ENCODE peak calls at places on chromosome 13, in six cellular contexts. O, Y, I, L, D and B are unnamed samples.

GRCh38 chr13:23991119-23991518 is 93.8 kb upstream of the C1QTNF9B start:
- DNase-seq in O (no peak), Y (no peak), I (no peak), L (no peak), D (no peak), B (no peak)

GRCh38 chr13:29472317-29472961 is 123.0 kb downstream of the SLC7A1 start:
- DNase-seq in O (no peak), Y (peak), I (peak), L (no peak), D (peak), B (no peak)

GRCh38 chr13:27228131-27228530 is 23.2 kb upstream of the RPL21 start:
- DNase-seq in O (no peak), Y (no peak), I (no peak), L (no peak), D (no peak), B (no peak)

GRCh38 chr13:101792189-101792588 is 339.7 kb downstream of the ITGBL1 start:
- DNase-seq in O (no peak), Y (no peak), I (no peak), L (no peak), D (no peak), B (no peak)

GRCh38 chr13:48784906-48785555 is 131.3 kb downstream of the CYSLTR2 start:
- DNase-seq in O (no peak), Y (no peak), I (no peak), L (no peak), D (no peak), B (no peak)

GRCh38 chr13:45975337-45975736 is 77.2 kb downstream of the ZC3H13 start:
- DNase-seq in O (no peak), Y (no peak), I (no peak), L (no peak), D (no peak), B (no peak)

GRCh38 chr13:114311908-114312307 is 2.4 kb upstream of the CHAMP1 start:
- DNase-seq in O (no peak), Y (no peak), I (no peak), L (no peak), D (no peak), B (no peak)

GRCh38 chr13:67140006-67140405 is 90.1 kb downstream of the PCDH9 start:
- DNase-seq in O (no peak), Y (no peak), I (no peak), L (no peak), D (no peak), B (no peak)

GRCh38 chr13:46663216-46663615 is 110.2 kb downstream of the LRCH1 start:
- DNase-seq in O (no peak), Y (no peak), I (no peak), L (no peak), D (no peak), B (no peak)

GRCh38 chr13:19634129-19634740 is 776 bp downstream of the MPHOSPH8 start:
- DNase-seq in O (peak), Y (no peak), I (peak), L (no peak), D (no peak), B (no peak)

GRCh38 chr13:74301200-74302063 is 167.2 kb upstream of the KLF12 start:
- DNase-seq in O (no peak), Y (no peak), I (no peak), L (no peak), D (no peak), B (no peak)

GRCh38 chr13:30415430-30416030 is 6.8 kb upstream of the UBE2L5 start:
- DNase-seq in O (no peak), Y (no peak), I (no peak), L (no peak), D (no peak), B (no peak)

GRCh38 chr13:22081430-22081829 is 410.6 kb downstream of the FGF9 start:
- DNase-seq in O (no peak), Y (no peak), I (no peak), L (no peak), D (no peak), B (no peak)

GRCh38 chr13:20362642-20363041 is 130.5 kb upstream of the GJB6 start:
- DNase-seq in O (no peak), Y (no peak), I (no peak), L (no peak), D (no peak), B (no peak)

GRCh38 chr13:98664047-98664446 is 87.1 kb upstream of the STK24 start:
- DNase-seq in O (no peak), Y (peak), I (no peak), L (peak), D (no peak), B (peak)
- H3K27ac ChIP-seq in O (no peak), Y (no peak), I (no peak), L (no peak), D (no peak), B (peak)

GRCh38 chr13:39870197-39870746 is 214.8 kb downstream of the COG6 start:
- DNase-seq in O (no peak), Y (no peak), I (no peak), L (no peak), D (no peak), B (no peak)
- H3K27ac ChIP-seq in O (no peak), Y (no peak), I (no peak), L (no peak), D (no peak), B (no peak)

GRCh38 chr13:51168623-51169022 is 53.6 kb upstream of the FAM124A start:
- DNase-seq in O (no peak), Y (no peak), I (no peak), L (no peak), D (no peak), B (no peak)
- H3K27ac ChIP-seq in O (no peak), Y (no peak), I (no peak), L (no peak), D (no peak), B (no peak)

DNA sequence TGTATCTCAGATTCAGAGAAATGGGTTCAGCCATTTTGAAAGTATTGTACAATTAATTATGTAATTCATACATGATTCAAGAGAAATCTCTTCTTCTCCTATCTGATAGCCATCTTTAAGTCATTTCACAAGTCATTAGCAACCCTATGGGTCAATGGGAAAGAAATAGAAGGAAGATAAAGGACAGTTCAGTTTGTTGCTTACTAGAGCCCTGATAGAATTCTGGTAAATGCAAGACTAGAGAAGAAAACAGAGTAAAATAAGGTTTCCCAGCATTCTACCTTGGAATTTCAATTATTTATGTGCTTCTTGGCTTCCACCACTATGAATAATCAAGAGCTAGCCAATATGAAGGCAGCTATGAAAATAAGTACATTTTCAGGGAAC is 117.7 kb downstream of the LHFPL6 start:
- DNase-seq in O (no peak), Y (no peak), I (no peak), L (no peak), D (no peak), B (no peak)
- H3K27ac ChIP-seq in O (no peak), Y (no peak), I (no peak), L (no peak), D (no peak), B (no peak)

GRCh38 chr13:40186041-40186440 is 480.4 kb downstream of the FOXO1 start:
- DNase-seq in O (no peak), Y (no peak), I (no peak), L (no peak), D (no peak), B (no peak)
- H3K27ac ChIP-seq in O (no peak), Y (no peak), I (no peak), L (no peak), D (no peak), B (no peak)

GRCh38 chr13:112562254-112562653 is 25.7 kb downstream of the TUBGCP3 start:
- DNase-seq in O (no peak), Y (no peak), I (no peak), L (no peak), D (no peak), B (no peak)
- H3K27ac ChIP-seq in O (no peak), Y (no peak), I (no peak), L (no peak), D (no peak), B (no peak)

GRCh38 chr13:112924365-112924764 is 44.6 kb upstream of the MCF2L start:
- DNase-seq in O (no peak), Y (no peak), I (no peak), L (no peak), D (no peak), B (no peak)

GRCh38 chr13:112926993-112927392 is 42.0 kb upstream of the MCF2L start:
- DNase-seq in O (no peak), Y (no peak), I (no peak), L (no peak), D (no peak), B (no peak)

GRCh38 chr13:112928020-112928931 is 40.7 kb upstream of the MCF2L start:
- DNase-seq in O (no peak), Y (no peak), I (no peak), L (no peak), D (no peak), B (no peak)

GRCh38 chr13:112923962-112924361 is 45.1 kb upstream of the MCF2L start:
- DNase-seq in O (no peak), Y (no peak), I (no peak), L (no peak), D (no peak), B (no peak)

DNA sequence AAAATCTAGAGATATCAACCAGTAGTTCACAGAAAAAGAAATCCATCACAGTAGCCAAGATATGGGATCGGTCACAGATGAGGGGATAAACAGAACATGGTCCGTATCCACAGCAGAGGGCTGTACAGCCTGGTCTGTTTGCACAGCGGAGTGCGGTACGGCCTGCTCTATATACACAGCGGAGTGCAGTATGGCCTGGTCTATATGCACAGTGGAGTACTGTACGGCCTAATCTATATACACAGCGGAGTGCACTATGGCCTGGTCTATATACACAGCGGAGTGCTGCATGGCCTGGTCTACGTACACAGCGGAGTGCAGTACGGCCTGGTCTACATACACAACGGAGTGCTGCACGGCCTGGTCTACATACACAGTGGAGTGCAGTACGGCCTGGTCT is 43.0 kb upstream of the MCF2L start:
- DNase-seq in O (no peak), Y (no peak), I (no peak), L (no peak), D (no peak), B (no peak)
- H3K27ac ChIP-seq in O (no peak), Y (no peak), I (no peak), L (no peak), D (no peak), B (no peak)

GRCh38 chr13:110423689-110424302 is 116.7 kb downstream of the COL4A2 start:
- DNase-seq in O (no peak), Y (no peak), I (peak), L (no peak), D (no peak), B (no peak)

GRCh38 chr13:110425444-110425780 is 118.3 kb downstream of the COL4A2 start:
- DNase-seq in O (no peak), Y (no peak), I (no peak), L (no peak), D (no peak), B (no peak)

GRCh38 chr13:110422913-110423688 is 116.0 kb downstream of the COL4A2 start:
- DNase-seq in O (no peak), Y (peak), I (no peak), L (no peak), D (no peak), B (no peak)

GRCh38 chr13:110426745-110427144 is 119.7 kb downstream of the COL4A2 start:
- DNase-seq in O (no peak), Y (no peak), I (no peak), L (no peak), D (no peak), B (no peak)

DNA sequence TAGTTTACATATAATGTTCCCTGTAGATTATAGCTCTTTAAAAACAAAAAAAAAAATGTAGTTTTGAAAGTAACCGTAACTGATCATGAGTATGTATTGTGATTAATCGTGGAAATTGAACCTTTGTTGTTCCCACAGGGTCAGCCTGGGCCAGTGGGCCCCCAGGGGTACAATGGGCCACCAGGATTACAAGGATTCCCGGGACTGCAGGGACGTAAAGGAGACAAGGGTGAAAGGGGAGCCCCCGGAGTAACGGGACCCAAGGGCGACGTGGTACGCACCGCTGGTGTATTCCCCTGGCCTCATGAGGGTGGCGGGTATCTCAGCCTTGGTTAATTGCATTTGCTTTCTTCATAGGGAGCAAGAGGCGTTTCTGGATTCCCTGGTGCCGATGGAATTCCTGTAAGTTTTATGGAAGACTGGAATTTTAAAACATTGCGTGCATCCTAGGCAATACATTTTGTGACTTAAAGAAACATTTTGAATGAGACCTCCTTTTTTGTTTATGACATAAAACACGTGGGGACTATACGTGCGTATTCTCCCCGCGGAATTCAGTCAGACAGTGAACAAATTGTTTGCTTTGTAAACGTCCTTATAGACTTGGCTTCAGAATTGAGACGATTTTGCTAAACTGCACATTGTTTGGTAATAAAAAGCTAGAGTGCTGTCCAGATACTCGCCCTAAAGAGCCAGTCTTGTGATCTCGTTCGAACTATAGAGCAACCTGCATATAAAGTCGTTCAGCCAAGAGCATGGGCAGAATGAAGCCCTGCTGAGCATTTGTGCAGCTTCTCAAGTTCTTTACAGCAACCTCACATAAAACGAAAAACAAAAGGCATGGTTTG is 117.7 kb downstream of the COL4A2 start:
- DNase-seq in O (no peak), Y (no peak), I (no peak), L (no peak), D (no peak), B (no peak)
- H3K27ac ChIP-seq in O (no peak), Y (no peak), I (no peak), L (no peak), D (no peak), B (no peak)

GRCh38 chr13:75398072-75398471 is 83.9 kb downstream of the TBC1D4 start:
- DNase-seq in O (no peak), Y (no peak), I (no peak), L (no peak), D (no peak), B (no peak)
- H3K27ac ChIP-seq in O (no peak), Y (no peak), I (no peak), L (no peak), D (no peak), B (no peak)